ENCODE peak calls at places on chromosomes 6 and 20, in eight cellular contexts. I is ovary, D is prostate gland, R is right lobe of liver, E is lower leg skin, K is body of pancreas, H is spleen, P is HCT116. X is an unnamed sample.

GRCh38 chr20:51815383-51816076 is 13.2 kb upstream of the SALL4 start:
- DNase-seq in E (no peak), D (no peak), R (no peak), K (no peak), P (no peak), I (no peak), H (no peak), X (no peak)

GRCh38 chr6:110446405-110446804 is 30.0 kb downstream of the SLC22A16 start:
- DNase-seq in P (no peak), H (no peak), D (no peak), K (no peak), E (no peak), I (no peak), R (no peak), X (no peak)

GRCh38 chr20:33127422-33128097 is 40.4 kb upstream of the BPIFA2 start:
- DNase-seq in H (no peak), R (no peak), E (no peak), I (no peak), D (no peak), P (no peak), K (no peak), X (no peak)

GRCh38 chr20:63005862-63006564 is 751 bp downstream of the BHLHE23 start:
- DNase-seq in P (no peak), K (no peak), D (no peak), E (no peak), I (no peak), R (no peak), H (no peak), X (no peak)

GRCh38 chr6:4174042-4174441 is 38.7 kb upstream of the ECI2 start:
- DNase-seq in K (no peak), P (no peak), E (no peak), H (no peak), D (no peak), R (no peak), I (no peak), X (no peak)

GRCh38 chr20:41534842-41535241 is 83.3 kb downstream of the CHD6 start:
- DNase-seq in R (no peak), P (no peak), I (no peak), D (no peak), H (no peak), K (no peak), E (no peak), X (no peak)

GRCh38 chr6:39787322-39787721 is 4.9 kb upstream of the DAAM2 start:
- DNase-seq in I (no peak), R (no peak), H (no peak), E (no peak), P (no peak), D (no peak), K (no peak), X (no peak)

GRCh38 chr6:109184638-109185037 is 89.3 kb downstream of the CEP57L1 start:
- DNase-seq in R (no peak), D (no peak), P (no peak), E (no peak), I (no peak), H (no peak), K (no peak), X (no peak)

GRCh38 chr6:156948807-156949206 is 171.6 kb downstream of the ARID1B start:
- DNase-seq in K (no peak), D (no peak), H (no peak), E (no peak), R (no peak), I (no peak), P (peak; percentile 41), X (no peak)

GRCh38 chr6:146878564-146879343 is 280.0 kb downstream of the ADGB start:
- DNase-seq in E (no peak), D (no peak), K (no peak), R (no peak), P (no peak), I (no peak), H (no peak), X (no peak)

GRCh38 chr6:44969446-44970175 is 358.5 kb upstream of the RUNX2 start:
- DNase-seq in R (no peak), K (no peak), D (no peak), H (no peak), I (no peak), E (no peak), P (no peak), X (no peak)

GRCh38 chr6:141463237-141463977 is 669.3 kb upstream of the GJE1 start:
- DNase-seq in P (no peak), E (no peak), K (no peak), D (no peak), R (no peak), H (no peak), I (no peak), X (no peak)

GRCh38 chr6:5894357-5894756 is 112.4 kb downstream of the NRN1 start:
- DNase-seq in I (no peak), K (no peak), H (no peak), R (no peak), E (no peak), D (no peak), P (no peak), X (no peak)

GRCh38 chr6:23244300-23244699 is 674.9 kb downstream of the HDGFL1 start:
- DNase-seq in D (no peak), I (no peak), P (no peak), E (no peak), H (no peak), K (no peak), R (no peak), X (no peak)

GRCh38 chr20:41572010-41572572 is 46.1 kb downstream of the CHD6 start:
- DNase-seq in I (no peak), H (no peak), K (peak; percentile 35), D (no peak), R (no peak), E (no peak), P (no peak), X (no peak)

GRCh38 chr6:2578729-2579128 is 172.0 kb downstream of the MYLK4 start:
- DNase-seq in K (no peak), R (no peak), E (no peak), H (no peak), P (no peak), D (no peak), I (no peak), X (no peak)

GRCh38 chr6:83904395-83904794 is 44.9 kb downstream of the CYB5R4 start:
- DNase-seq in K (no peak), E (no peak), D (no peak), P (no peak), H (no peak), R (no peak), I (no peak), X (no peak)

GRCh38 chr6:31533455-31533841 is 4.7 kb downstream of the MCCD1 start:
- DNase-seq in P (no peak), K (no peak), D (no peak), R (no peak), I (no peak), H (no peak), E (peak; percentile 23), X (no peak)

GRCh38 chr6:165571068-165571682 is 91.9 kb downstream of the PDE10A start:
- DNase-seq in D (no peak), H (no peak), E (no peak), P (no peak), I (no peak), K (no peak), R (no peak), X (no peak)

GRCh38 chr20:35274172-35275092 is 3.5 kb downstream of the MMP24OS start:
- DNase-seq in E (no peak), R (no peak), H (no peak), K (no peak), P (no peak), I (no peak), D (no peak), X (no peak)
- TF ChIP-seq POLR2A in E (no peak), R (no peak), H (no peak), K (no peak), P (no peak), I (no peak), D (no peak), X (no peak)

DNA sequence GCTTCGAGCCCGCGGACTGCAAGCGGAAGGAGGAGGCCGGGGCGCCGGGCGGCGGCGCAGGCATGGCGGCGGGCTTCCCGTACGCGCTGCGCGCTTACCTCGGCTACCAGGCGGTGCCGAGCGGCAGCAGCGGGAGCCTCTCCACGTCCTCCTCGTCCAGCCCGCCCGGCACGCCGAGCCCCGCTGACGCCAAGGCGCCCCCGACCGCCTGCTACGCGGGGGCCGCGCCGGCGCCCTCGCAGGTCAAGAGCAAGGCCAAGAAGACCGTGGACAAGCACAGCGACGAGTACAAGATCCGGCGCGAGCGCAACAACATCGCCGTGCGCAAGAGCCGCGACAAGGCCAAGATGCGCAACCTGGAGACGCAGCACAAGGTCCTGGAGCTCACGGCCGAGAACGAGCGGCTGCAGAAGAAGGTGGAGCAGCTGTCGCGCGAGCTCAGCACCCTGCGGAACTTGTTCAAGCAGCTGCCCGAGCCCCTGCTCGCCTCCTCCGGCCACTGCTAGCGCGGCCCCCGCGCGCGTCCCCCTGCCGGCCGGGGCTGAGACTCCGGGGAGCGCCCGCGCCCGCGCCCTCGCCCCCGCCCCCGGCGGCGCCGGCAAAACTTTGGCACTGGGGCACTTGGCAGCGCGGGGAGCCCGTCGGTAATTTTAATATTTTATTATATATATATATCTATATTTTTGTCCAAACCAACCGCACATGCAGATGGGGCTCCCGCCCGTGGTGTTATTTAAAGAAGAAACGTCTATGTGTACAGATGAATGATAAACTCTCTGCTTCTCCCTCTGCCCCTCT is 1.1 kb downstream of the CEBPB start:
- DNase-seq in K (peak; percentile 68), D (peak; percentile 36), E (peak; percentile 89), R (peak; percentile 72), P (no peak), H (peak; percentile 93), I (peak; percentile 79), X (peak; percentile 62)
- TF ChIP-seq POLR2A in K (peak; percentile 78), D (no peak), E (no peak), R (peak; percentile 40), P (peak; percentile 16), H (no peak), I (no peak), X (peak; percentile 62)

DNA sequence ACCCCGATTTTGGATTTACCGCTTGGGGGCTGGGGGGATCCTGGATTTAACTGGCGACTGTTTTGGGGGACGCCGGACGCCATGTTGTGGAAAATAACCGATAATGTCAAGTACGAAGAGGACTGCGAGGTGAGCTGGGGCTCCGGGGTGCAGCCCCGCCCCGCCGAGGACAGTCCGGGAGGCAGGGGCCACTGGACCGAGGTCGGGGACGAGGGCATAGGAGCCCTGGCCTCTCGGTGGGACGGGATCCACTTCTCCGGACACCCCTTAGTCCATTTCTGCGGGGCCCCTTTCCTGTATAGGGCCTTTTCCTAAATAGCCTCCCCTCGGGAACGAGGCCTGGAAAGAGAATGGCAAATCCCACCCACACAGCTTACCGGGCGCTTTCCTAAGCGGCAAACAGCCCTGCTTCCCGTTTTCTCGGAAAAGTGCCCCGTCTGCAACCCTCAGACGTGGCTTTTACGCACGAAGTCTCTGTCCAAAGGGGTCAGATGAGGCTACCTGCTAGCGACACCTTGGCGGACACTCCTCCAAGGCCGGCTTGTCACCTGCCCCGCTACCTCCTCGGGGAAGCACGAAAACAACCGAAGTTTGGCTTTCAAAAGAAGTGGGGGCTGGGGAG is 469 bp downstream of the TFAP2C start:
- DNase-seq in E (no peak), I (no peak), P (no peak), K (no peak), D (peak; percentile 17), R (no peak), H (no peak), X (no peak)
- TF ChIP-seq POLR2A in E (no peak), I (no peak), P (no peak), K (no peak), D (no peak), R (no peak), H (no peak), X (no peak)

DNA sequence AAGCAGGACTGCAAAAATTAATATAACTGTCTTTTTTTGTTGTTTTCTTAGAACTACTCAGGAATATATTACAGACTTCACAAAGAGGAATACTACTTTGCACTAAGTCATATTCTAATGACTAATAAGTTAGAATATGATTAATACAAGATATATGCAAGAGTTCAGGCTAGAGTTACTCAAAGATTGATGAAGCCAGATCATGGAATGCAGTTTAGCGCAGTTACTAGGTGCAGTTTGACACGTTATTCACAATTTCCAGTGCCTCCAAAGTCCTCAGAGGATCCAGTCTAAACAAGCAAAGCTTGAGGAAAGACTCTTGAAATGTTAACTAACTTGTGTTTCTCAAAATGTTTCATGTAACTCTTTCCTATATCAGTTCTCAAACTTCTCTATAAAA is 1.2 kb upstream of the MYCT1 start:
- DNase-seq in R (no peak), K (no peak), D (no peak), H (no peak), P (no peak), I (no peak), E (no peak), X (no peak)
- TF ChIP-seq POLR2A in R (no peak), K (no peak), D (no peak), H (no peak), P (no peak), I (no peak), E (no peak), X (no peak)